ENCODE peak calls at places on chromosomes 7 and 10, in four cellular contexts. N, G, U and X are unnamed samples.

GRCh38 chr10:30438016-30438850 is 4.2 kb downstream of the MAP3K8 start:
- DNase-seq in N (no peak), G (no peak), U (no peak), X (no peak)

GRCh38 chr7:13911920-13912319 is 77.5 kb downstream of the ETV1 start:
- DNase-seq in N (no peak), U (no peak), G (peak), X (no peak)

GRCh38 chr10:103851261-103851660 is 4.1 kb downstream of the SH3PXD2A start:
- DNase-seq in G (peak), U (no peak), N (no peak), X (no peak)

GRCh38 chr7:28069788-28070187 is 110.8 kb downstream of the JAZF1 start:
- DNase-seq in N (peak), G (peak), U (no peak), X (no peak)

GRCh38 chr7:72544486-72544885 is 132.3 kb upstream of the CALN1 start:
- DNase-seq in G (no peak), U (no peak), N (no peak), X (no peak)

GRCh38 chr7:27115161-27116018 is 12.9 kb upstream of the HOXA2 start:
- DNase-seq in U (no peak), N (no peak), G (peak), X (no peak)

GRCh38 chr10:9069136-9069535 is 1014.6 kb downstream of the GATA3 start:
- DNase-seq in U (no peak), N (no peak), G (no peak), X (no peak)

GRCh38 chr10:130560079-130560478 is 423.9 kb downstream of the GLRX3 start:
- DNase-seq in G (no peak), N (no peak), U (no peak), X (no peak)